ENCODE peak calls at places on chromosomes 16 and 17, in eight cellular contexts. One of them, this sample, is unnamed.
A peak's percentile ranks its signal among the peaks of the same experiment; 100 is the strongest.

GRCh38 chr16:18068477-18068876 is 268.1 kb downstream of the NPIPA8 start:
- DNase-seq in breast epithelium: no peak
- DNase-seq in IMR-90: no peak
- DNase-seq in ovary: no peak
- DNase-seq in A549: no peak
- DNase-seq in body of pancreas: no peak
- DNase-seq in GM12878: no peak
- DNase-seq in transverse colon: no peak
- DNase-seq in this sample: no peak

GRCh38 chr17:69710926-69711325 is 296.4 kb downstream of the MAP2K6 start:
- DNase-seq in breast epithelium: no peak
- DNase-seq in body of pancreas: no peak
- DNase-seq in transverse colon: no peak
- DNase-seq in GM12878: no peak
- DNase-seq in ovary: no peak
- DNase-seq in IMR-90: peak; percentile 15
- DNase-seq in A549: no peak
- DNase-seq in this sample: no peak

GRCh38 chr16:17483266-17483864 is 12.6 kb upstream of the XYLT1 start:
- DNase-seq in IMR-90: no peak
- DNase-seq in ovary: no peak
- DNase-seq in GM12878: no peak
- DNase-seq in A549: no peak
- DNase-seq in transverse colon: no peak
- DNase-seq in body of pancreas: no peak
- DNase-seq in breast epithelium: no peak
- DNase-seq in this sample: no peak

GRCh38 chr16:9258423-9259051 is 167.1 kb downstream of the HAPSTR1 start:
- DNase-seq in breast epithelium: no peak
- DNase-seq in transverse colon: peak; percentile 18
- DNase-seq in body of pancreas: peak; percentile 61
- DNase-seq in IMR-90: peak; percentile 1
- DNase-seq in A549: peak; percentile 54
- DNase-seq in ovary: no peak
- DNase-seq in GM12878: no peak
- DNase-seq in this sample: no peak

GRCh38 chr16:79088971-79089370 is 511.6 kb downstream of the MAF start:
- DNase-seq in transverse colon: no peak
- DNase-seq in IMR-90: no peak
- DNase-seq in breast epithelium: no peak
- DNase-seq in ovary: no peak
- DNase-seq in GM12878: no peak
- DNase-seq in body of pancreas: no peak
- DNase-seq in A549: no peak
- DNase-seq in this sample: no peak

GRCh38 chr17:70677783-70678647 is 508.7 kb downstream of the KCNJ2 start:
- DNase-seq in A549: no peak
- DNase-seq in GM12878: no peak
- DNase-seq in IMR-90: no peak
- DNase-seq in ovary: no peak
- DNase-seq in body of pancreas: peak; percentile 19
- DNase-seq in breast epithelium: no peak
- DNase-seq in transverse colon: no peak
- DNase-seq in this sample: no peak

GRCh38 chr17:30477758-30478115 is 529 bp downstream of the GOSR1 start:
- DNase-seq in transverse colon: no peak
- DNase-seq in breast epithelium: no peak
- DNase-seq in A549: peak; percentile 41
- DNase-seq in IMR-90: peak; percentile 19
- DNase-seq in body of pancreas: no peak
- DNase-seq in GM12878: no peak
- DNase-seq in ovary: no peak
- DNase-seq in this sample: no peak

GRCh38 chr17:44386182-44386525 is 3.3 kb downstream of the ITGA2B start:
- DNase-seq in transverse colon: no peak
- DNase-seq in ovary: no peak
- DNase-seq in IMR-90: no peak
- DNase-seq in GM12878: no peak
- DNase-seq in breast epithelium: no peak
- DNase-seq in A549: no peak
- DNase-seq in body of pancreas: no peak
- DNase-seq in this sample: no peak

GRCh38 chr17:2057714-2058520 is 3.0 kb downstream of the HIC1 start:
- DNase-seq in ovary: no peak
- DNase-seq in A549: no peak
- DNase-seq in transverse colon: no peak
- DNase-seq in breast epithelium: no peak
- DNase-seq in IMR-90: peak; percentile 49
- DNase-seq in GM12878: no peak
- DNase-seq in body of pancreas: no peak
- DNase-seq in this sample: no peak

GRCh38 chr17:82697808-82698064 is 762 bp downstream of the RAB40B start:
- DNase-seq in ovary: no peak
- DNase-seq in A549: no peak
- DNase-seq in body of pancreas: no peak
- DNase-seq in IMR-90: no peak
- DNase-seq in breast epithelium: no peak
- DNase-seq in transverse colon: no peak
- DNase-seq in GM12878: no peak
- DNase-seq in this sample: no peak

GRCh38 chr16:85126731-85127662 is 14.7 kb upstream of the CIBAR2 start:
- DNase-seq in ovary: peak; percentile 62
- DNase-seq in A549: no peak
- DNase-seq in breast epithelium: peak; percentile 68
- DNase-seq in GM12878: no peak
- DNase-seq in body of pancreas: peak; percentile 32
- DNase-seq in IMR-90: peak; percentile 93
- DNase-seq in transverse colon: no peak
- DNase-seq in this sample: no peak

GRCh38 chr17:46764709-46765401 is 53.6 kb downstream of the WNT3 start:
- DNase-seq in IMR-90: peak; percentile 86
- DNase-seq in breast epithelium: peak; percentile 49
- DNase-seq in ovary: no peak
- DNase-seq in transverse colon: no peak
- DNase-seq in body of pancreas: peak; percentile 85
- DNase-seq in GM12878: no peak
- DNase-seq in A549: no peak
- DNase-seq in this sample: no peak

GRCh38 chr17:82767041-82767754 is 15.3 kb downstream of the TBCD start:
- DNase-seq in A549: peak; percentile 65
- DNase-seq in ovary: peak; percentile 48
- DNase-seq in GM12878: no peak
- DNase-seq in breast epithelium: no peak
- DNase-seq in body of pancreas: peak; percentile 68
- DNase-seq in IMR-90: peak; percentile 38
- DNase-seq in transverse colon: peak; percentile 72
- DNase-seq in this sample: peak; percentile 82

GRCh38 chr17:44976198-44976597 is 8.1 kb upstream of the C1QL1 start:
- DNase-seq in breast epithelium: no peak
- DNase-seq in GM12878: no peak
- DNase-seq in ovary: no peak
- DNase-seq in transverse colon: no peak
- DNase-seq in body of pancreas: no peak
- DNase-seq in A549: no peak
- DNase-seq in IMR-90: no peak
- DNase-seq in this sample: no peak

GRCh38 chr17:46135126-46135812 is 58.0 kb downstream of the KANSL1 start:
- DNase-seq in A549: no peak
- DNase-seq in breast epithelium: no peak
- DNase-seq in transverse colon: no peak
- DNase-seq in ovary: no peak
- DNase-seq in body of pancreas: no peak
- DNase-seq in IMR-90: no peak
- DNase-seq in GM12878: no peak
- DNase-seq in this sample: no peak

GRCh38 chr17:35341465-35341992 is 31.9 kb downstream of the SLFN11 start:
- DNase-seq in A549: no peak
- DNase-seq in body of pancreas: no peak
- DNase-seq in breast epithelium: no peak
- DNase-seq in transverse colon: no peak
- DNase-seq in GM12878: peak; percentile 71
- DNase-seq in ovary: no peak
- DNase-seq in IMR-90: no peak
- DNase-seq in this sample: no peak

GRCh38 chr17:44384823-44385286 is 4.6 kb downstream of the ITGA2B start:
- DNase-seq in transverse colon: no peak
- DNase-seq in body of pancreas: no peak
- DNase-seq in GM12878: no peak
- DNase-seq in ovary: no peak
- DNase-seq in A549: no peak
- DNase-seq in IMR-90: no peak
- DNase-seq in breast epithelium: no peak
- DNase-seq in this sample: no peak

GRCh38 chr17:59435238-59435637 is 103.8 kb downstream of the YPEL2 start:
- DNase-seq in ovary: no peak
- DNase-seq in body of pancreas: no peak
- DNase-seq in GM12878: no peak
- DNase-seq in breast epithelium: no peak
- DNase-seq in IMR-90: peak; percentile 70
- DNase-seq in A549: no peak
- DNase-seq in transverse colon: no peak
- DNase-seq in this sample: no peak

GRCh38 chr16:19389246-19389645 is 28.4 kb upstream of the TMC5 start:
- DNase-seq in IMR-90: no peak
- DNase-seq in ovary: no peak
- DNase-seq in body of pancreas: peak; percentile 81
- DNase-seq in GM12878: peak; percentile 8
- DNase-seq in breast epithelium: peak; percentile 39
- DNase-seq in A549: peak; percentile 43
- DNase-seq in transverse colon: peak; percentile 84
- DNase-seq in this sample: peak; percentile 83

GRCh38 chr17:82915010-82915696 is 75.3 kb upstream of the ZNF750 start:
- DNase-seq in breast epithelium: no peak
- DNase-seq in body of pancreas: no peak
- DNase-seq in transverse colon: no peak
- DNase-seq in A549: no peak
- DNase-seq in IMR-90: no peak
- DNase-seq in ovary: no peak
- DNase-seq in GM12878: peak; percentile 11
- DNase-seq in this sample: no peak

GRCh38 chr17:64126918-64127317 is 3.0 kb downstream of the ERN1 start:
- DNase-seq in IMR-90: peak; percentile 59
- DNase-seq in GM12878: no peak
- DNase-seq in transverse colon: no peak
- DNase-seq in breast epithelium: no peak
- DNase-seq in ovary: no peak
- DNase-seq in A549: no peak
- DNase-seq in body of pancreas: no peak
- DNase-seq in this sample: no peak

GRCh38 chr17:58284613-58285421 is 4.1 kb upstream of the MPO start:
- DNase-seq in IMR-90: no peak
- DNase-seq in transverse colon: no peak
- DNase-seq in breast epithelium: peak; percentile 3
- DNase-seq in ovary: no peak
- DNase-seq in A549: no peak
- DNase-seq in body of pancreas: no peak
- DNase-seq in GM12878: no peak
- DNase-seq in this sample: no peak

GRCh38 chr16:83727018-83727417 is 80.8 kb upstream of the HSBP1 start:
- DNase-seq in GM12878: no peak
- DNase-seq in body of pancreas: no peak
- DNase-seq in transverse colon: no peak
- DNase-seq in breast epithelium: no peak
- DNase-seq in ovary: no peak
- DNase-seq in A549: no peak
- DNase-seq in IMR-90: peak; percentile 57
- DNase-seq in this sample: no peak

GRCh38 chr16:4934591-4934990 is 2.4 kb downstream of the PPL start:
- DNase-seq in ovary: no peak
- DNase-seq in breast epithelium: no peak
- DNase-seq in IMR-90: no peak
- DNase-seq in transverse colon: no peak
- DNase-seq in GM12878: no peak
- DNase-seq in A549: no peak
- DNase-seq in body of pancreas: no peak
- DNase-seq in this sample: no peak
- H3K4me3 ChIP-seq in ovary: no peak overlapping the region
- H3K4me3 ChIP-seq in breast epithelium: peak overlapping the region; percentile 93
- H3K4me3 ChIP-seq in IMR-90: no peak overlapping the region
- H3K4me3 ChIP-seq in transverse colon: no peak overlapping the region
- H3K4me3 ChIP-seq in GM12878: no peak overlapping the region
- H3K4me3 ChIP-seq in A549: no peak overlapping the region
- H3K4me3 ChIP-seq in body of pancreas: no peak overlapping the region
- H3K4me3 ChIP-seq in this sample: no peak overlapping the region

DNA sequence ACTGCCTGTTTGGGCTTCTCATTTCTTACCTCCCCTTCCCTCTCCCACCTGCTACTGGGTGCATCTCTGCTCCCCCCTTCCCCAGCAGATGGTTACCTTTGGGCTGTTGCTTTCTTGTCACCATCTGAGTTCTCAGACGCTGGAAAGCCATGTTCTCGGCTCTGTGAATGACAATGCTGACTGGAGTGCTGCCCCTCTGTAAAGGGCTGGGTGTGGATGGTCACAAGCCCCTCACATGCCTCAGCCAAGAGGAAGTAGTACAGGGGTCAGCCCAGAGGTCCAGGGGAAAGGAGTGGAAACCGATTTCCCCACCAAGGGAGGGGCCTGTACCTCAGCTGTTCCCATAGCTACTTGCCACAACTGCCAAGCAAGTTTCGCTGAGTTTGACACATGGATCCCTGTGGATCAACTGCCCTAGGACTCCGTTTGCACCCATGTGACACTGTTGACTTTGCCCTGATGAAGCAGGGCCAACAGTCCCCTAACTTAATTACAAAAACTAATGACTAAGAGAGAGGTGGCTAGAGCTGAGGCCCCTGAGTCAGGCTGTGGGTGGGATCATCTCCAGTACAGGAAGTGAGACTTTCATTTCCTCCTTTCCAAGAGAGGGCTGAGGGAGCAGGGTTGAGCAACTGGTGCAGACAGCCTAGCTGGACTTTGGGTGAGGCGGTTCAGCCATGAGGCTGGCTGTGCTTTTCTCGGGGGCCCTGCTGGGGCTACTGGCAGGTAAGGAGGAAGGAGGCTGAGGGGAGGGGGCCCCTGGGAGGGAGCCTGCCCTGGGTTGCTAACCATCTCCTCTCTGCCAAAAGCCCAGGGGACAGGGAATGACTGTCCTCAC is at the start of gene CD68:
- DNase-seq in ovary: peak; percentile 71
- DNase-seq in breast epithelium: peak; percentile 77
- DNase-seq in body of pancreas: peak; percentile 58
- DNase-seq in A549: peak; percentile 97
- DNase-seq in transverse colon: peak; percentile 85
- DNase-seq in IMR-90: peak; percentile 91
- DNase-seq in GM12878: no peak
- DNase-seq in this sample: peak; percentile 93
- TF ChIP-seq POLR2A in ovary: no peak
- TF ChIP-seq POLR2A in breast epithelium: peak; percentile 42
- TF ChIP-seq POLR2A in body of pancreas: peak; percentile 76
- TF ChIP-seq POLR2A in A549: no peak
- TF ChIP-seq POLR2A in transverse colon: peak; percentile 85
- TF ChIP-seq POLR2A in IMR-90: peak; percentile 94
- TF ChIP-seq POLR2A in GM12878: peak; percentile 83
- TF ChIP-seq POLR2A in this sample: peak; percentile 89

GRCh38 chr17:4908711-4909496 is 6.0 kb upstream of the CHRNE start:
- DNase-seq in transverse colon: peak; percentile 90
- DNase-seq in GM12878: peak; percentile 31
- DNase-seq in ovary: peak; percentile 86
- DNase-seq in A549: peak; percentile 86
- DNase-seq in IMR-90: peak; percentile 92
- DNase-seq in breast epithelium: peak; percentile 94
- DNase-seq in body of pancreas: peak; percentile 94
- DNase-seq in this sample: peak; percentile 95
- H3K4me3 ChIP-seq in transverse colon: no peak overlapping the region
- H3K4me3 ChIP-seq in GM12878: no peak overlapping the region
- H3K4me3 ChIP-seq in ovary: no peak overlapping the region
- H3K4me3 ChIP-seq in A549: no peak overlapping the region
- H3K4me3 ChIP-seq in IMR-90: no peak overlapping the region
- H3K4me3 ChIP-seq in breast epithelium: peak overlapping the region; percentile 13
- H3K4me3 ChIP-seq in body of pancreas: no peak overlapping the region
- H3K4me3 ChIP-seq in this sample: no peak overlapping the region

GRCh38 chr17:3890082-3890892 is 2.6 kb downstream of the CAMKK1 start:
- DNase-seq in body of pancreas: peak; percentile 60
- DNase-seq in ovary: peak; percentile 79
- DNase-seq in A549: peak; percentile 98
- DNase-seq in IMR-90: peak; percentile 91
- DNase-seq in breast epithelium: peak; percentile 60
- DNase-seq in GM12878: no peak
- DNase-seq in transverse colon: peak; percentile 69
- DNase-seq in this sample: no peak
- TF ChIP-seq POLR2A in body of pancreas: no peak
- TF ChIP-seq POLR2A in ovary: no peak
- TF ChIP-seq POLR2A in A549: no peak
- TF ChIP-seq POLR2A in IMR-90: peak; percentile 64
- TF ChIP-seq POLR2A in breast epithelium: no peak
- TF ChIP-seq POLR2A in GM12878: no peak
- TF ChIP-seq POLR2A in transverse colon: no peak
- TF ChIP-seq POLR2A in this sample: no peak